ENCODE peak calls at places on chromosomes 2 and 18, in nine cellular contexts. One of them, this sample, is unnamed. For H3K4me1, the result is how much of the 10 kb centered on the place peaks cover.

GRCh38 chr2:61889212-61889956 is 928 bp upstream of the CCT4 start:
- DNase-seq in psoas muscle: peak
- DNase-seq in tibial artery: no peak
- DNase-seq in colonic mucosa: peak
- DNase-seq in heart right ventricle: peak
- DNase-seq in CD4-positive, alpha-beta memory T cell: peak
- DNase-seq in mucosa of descending colon: peak
- DNase-seq in astrocyte: no peak
- DNase-seq in small intestine: peak
- DNase-seq in this sample: no peak

GRCh38 chr2:166088634-166089033 is 39.2 kb downstream of the SCN1A start:
- DNase-seq in colonic mucosa: no peak
- DNase-seq in astrocyte: peak
- DNase-seq in tibial artery: no peak
- DNase-seq in CD4-positive, alpha-beta memory T cell: no peak
- DNase-seq in heart right ventricle: no peak
- DNase-seq in mucosa of descending colon: no peak
- DNase-seq in psoas muscle: no peak
- DNase-seq in small intestine: no peak
- DNase-seq in this sample: no peak

GRCh38 chr2:158753561-158754302 is 41.4 kb upstream of the DAPL1 start:
- DNase-seq in CD4-positive, alpha-beta memory T cell: no peak
- DNase-seq in colonic mucosa: peak
- DNase-seq in heart right ventricle: no peak
- DNase-seq in mucosa of descending colon: no peak
- DNase-seq in tibial artery: no peak
- DNase-seq in small intestine: peak
- DNase-seq in astrocyte: peak
- DNase-seq in psoas muscle: no peak
- DNase-seq in this sample: no peak

GRCh38 chr2:42753188-42753813 is 10.6 kb downstream of the OXER1 start:
- DNase-seq in colonic mucosa: no peak
- DNase-seq in psoas muscle: no peak
- DNase-seq in small intestine: peak
- DNase-seq in astrocyte: no peak
- DNase-seq in tibial artery: no peak
- DNase-seq in CD4-positive, alpha-beta memory T cell: no peak
- DNase-seq in heart right ventricle: no peak
- DNase-seq in mucosa of descending colon: peak
- DNase-seq in this sample: no peak

GRCh38 chr18:79878741-79879358 is 72.6 kb downstream of the SLC66A2 start:
- DNase-seq in tibial artery: no peak
- DNase-seq in psoas muscle: peak
- DNase-seq in small intestine: no peak
- DNase-seq in colonic mucosa: no peak
- DNase-seq in CD4-positive, alpha-beta memory T cell: no peak
- DNase-seq in mucosa of descending colon: no peak
- DNase-seq in heart right ventricle: no peak
- DNase-seq in astrocyte: no peak
- DNase-seq in this sample: no peak

GRCh38 chr2:176081451-176081992 is 2.2 kb downstream of the EVX2 start:
- DNase-seq in mucosa of descending colon: no peak
- DNase-seq in colonic mucosa: no peak
- DNase-seq in small intestine: no peak
- DNase-seq in psoas muscle: no peak
- DNase-seq in heart right ventricle: no peak
- DNase-seq in astrocyte: no peak
- DNase-seq in CD4-positive, alpha-beta memory T cell: no peak
- DNase-seq in tibial artery: no peak
- DNase-seq in this sample: no peak

GRCh38 chr2:233414777-233415570 is 60.7 kb downstream of the DGKD start:
- DNase-seq in mucosa of descending colon: no peak
- DNase-seq in CD4-positive, alpha-beta memory T cell: no peak
- DNase-seq in tibial artery: no peak
- DNase-seq in small intestine: peak
- DNase-seq in astrocyte: peak
- DNase-seq in heart right ventricle: no peak
- DNase-seq in psoas muscle: peak
- DNase-seq in colonic mucosa: peak
- DNase-seq in this sample: no peak

GRCh38 chr2:135532581-135532980 is 1.3 kb downstream of the R3HDM1 start:
- DNase-seq in colonic mucosa: no peak
- DNase-seq in psoas muscle: no peak
- DNase-seq in tibial artery: no peak
- DNase-seq in small intestine: no peak
- DNase-seq in astrocyte: no peak
- DNase-seq in heart right ventricle: no peak
- DNase-seq in CD4-positive, alpha-beta memory T cell: no peak
- DNase-seq in mucosa of descending colon: no peak
- DNase-seq in this sample: no peak

GRCh38 chr18:42510540-42510939 is 555.5 kb downstream of the PIK3C3 start:
- DNase-seq in mucosa of descending colon: no peak
- DNase-seq in small intestine: no peak
- DNase-seq in astrocyte: no peak
- DNase-seq in CD4-positive, alpha-beta memory T cell: no peak
- DNase-seq in colonic mucosa: no peak
- DNase-seq in psoas muscle: no peak
- DNase-seq in tibial artery: no peak
- DNase-seq in heart right ventricle: no peak
- DNase-seq in this sample: no peak

GRCh38 chr2:110114007-110114591 is 1.5 kb downstream of the MALL start:
- DNase-seq in tibial artery: no peak
- DNase-seq in CD4-positive, alpha-beta memory T cell: no peak
- DNase-seq in psoas muscle: no peak
- DNase-seq in heart right ventricle: no peak
- DNase-seq in small intestine: peak
- DNase-seq in astrocyte: no peak
- DNase-seq in colonic mucosa: peak
- DNase-seq in mucosa of descending colon: peak
- DNase-seq in this sample: no peak

GRCh38 chr2:98445708-98446577 is 1.3 kb downstream of the INPP4A start:
- DNase-seq in astrocyte: no peak
- DNase-seq in CD4-positive, alpha-beta memory T cell: peak
- DNase-seq in heart right ventricle: no peak
- DNase-seq in mucosa of descending colon: no peak
- DNase-seq in small intestine: no peak
- DNase-seq in colonic mucosa: no peak
- DNase-seq in psoas muscle: no peak
- DNase-seq in tibial artery: no peak
- DNase-seq in this sample: no peak

GRCh38 chr2:162403884-162404283 is 60.0 kb downstream of the GCA start:
- DNase-seq in small intestine: no peak
- DNase-seq in mucosa of descending colon: no peak
- DNase-seq in tibial artery: no peak
- DNase-seq in psoas muscle: no peak
- DNase-seq in astrocyte: peak
- DNase-seq in heart right ventricle: no peak
- DNase-seq in colonic mucosa: peak
- DNase-seq in CD4-positive, alpha-beta memory T cell: no peak
- DNase-seq in this sample: no peak

GRCh38 chr2:174039551-174040416 is 74.6 kb upstream of the SP3 start:
- DNase-seq in tibial artery: peak
- DNase-seq in colonic mucosa: peak
- DNase-seq in mucosa of descending colon: peak
- DNase-seq in CD4-positive, alpha-beta memory T cell: peak
- DNase-seq in small intestine: peak
- DNase-seq in psoas muscle: peak
- DNase-seq in astrocyte: peak
- DNase-seq in heart right ventricle: peak
- DNase-seq in this sample: peak

GRCh38 chr2:174035981-174036742 is 71.0 kb upstream of the SP3 start:
- DNase-seq in psoas muscle: peak
- DNase-seq in tibial artery: peak
- DNase-seq in colonic mucosa: no peak
- DNase-seq in heart right ventricle: peak
- DNase-seq in astrocyte: peak
- DNase-seq in small intestine: no peak
- DNase-seq in CD4-positive, alpha-beta memory T cell: no peak
- DNase-seq in mucosa of descending colon: no peak
- DNase-seq in this sample: no peak

GRCh38 chr2:174035117-174035516 is 69.9 kb upstream of the SP3 start:
- DNase-seq in small intestine: no peak
- DNase-seq in colonic mucosa: no peak
- DNase-seq in psoas muscle: no peak
- DNase-seq in mucosa of descending colon: no peak
- DNase-seq in astrocyte: no peak
- DNase-seq in heart right ventricle: no peak
- DNase-seq in tibial artery: no peak
- DNase-seq in CD4-positive, alpha-beta memory T cell: no peak
- DNase-seq in this sample: no peak

GRCh38 chr2:174038472-174038871 is 73.3 kb upstream of the SP3 start:
- DNase-seq in colonic mucosa: no peak
- DNase-seq in tibial artery: no peak
- DNase-seq in heart right ventricle: no peak
- DNase-seq in psoas muscle: no peak
- DNase-seq in CD4-positive, alpha-beta memory T cell: no peak
- DNase-seq in small intestine: no peak
- DNase-seq in mucosa of descending colon: no peak
- DNase-seq in astrocyte: no peak
- DNase-seq in this sample: no peak

DNA sequence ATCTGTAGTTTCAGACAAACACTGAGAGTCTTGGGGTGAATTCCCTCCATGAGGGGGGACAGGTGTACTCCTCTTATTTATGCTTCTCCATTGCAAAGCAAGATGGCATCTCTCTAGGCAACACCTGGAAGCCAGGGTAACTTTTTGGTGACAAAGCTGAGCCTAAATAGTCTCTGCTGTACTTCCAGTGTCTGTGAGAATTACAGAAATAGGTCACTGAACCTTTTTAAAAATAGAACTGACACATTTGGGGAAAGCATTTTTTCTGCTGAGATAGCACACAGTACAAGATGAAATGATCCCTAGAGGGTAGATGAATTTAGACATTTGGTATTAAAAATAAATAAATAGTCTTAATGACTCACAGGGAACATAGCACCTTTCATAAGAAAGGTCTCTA is 71.7 kb upstream of the SP3 start:
- DNase-seq in psoas muscle: no peak
- DNase-seq in colonic mucosa: no peak
- DNase-seq in heart right ventricle: no peak
- DNase-seq in mucosa of descending colon: no peak
- DNase-seq in small intestine: no peak
- DNase-seq in astrocyte: no peak
- DNase-seq in tibial artery: no peak
- DNase-seq in CD4-positive, alpha-beta memory T cell: no peak
- DNase-seq in this sample: no peak
- H3K4me1 ChIP-seq in psoas muscle: under half
- H3K4me1 ChIP-seq in colonic mucosa: under half
- H3K4me1 ChIP-seq in heart right ventricle: half or more
- H3K4me1 ChIP-seq in mucosa of descending colon: under half
- H3K4me1 ChIP-seq in small intestine: under half
- H3K4me1 ChIP-seq in astrocyte: under half
- H3K4me1 ChIP-seq in tibial artery: under half
- H3K4me1 ChIP-seq in CD4-positive, alpha-beta memory T cell: under half
- H3K4me1 ChIP-seq in this sample: under half

GRCh38 chr2:64581777-64582539 is 57.8 kb downstream of the AFTPH start:
- DNase-seq in astrocyte: no peak
- DNase-seq in tibial artery: no peak
- DNase-seq in mucosa of descending colon: no peak
- DNase-seq in CD4-positive, alpha-beta memory T cell: no peak
- DNase-seq in small intestine: peak
- DNase-seq in colonic mucosa: no peak
- DNase-seq in psoas muscle: no peak
- DNase-seq in heart right ventricle: no peak
- DNase-seq in this sample: no peak
- H3K4me3 ChIP-seq in astrocyte: no peak
- H3K4me3 ChIP-seq in tibial artery: no peak
- H3K4me3 ChIP-seq in mucosa of descending colon: no peak
- H3K4me3 ChIP-seq in CD4-positive, alpha-beta memory T cell: no peak
- H3K4me3 ChIP-seq in small intestine: no peak
- H3K4me3 ChIP-seq in colonic mucosa: no peak
- H3K4me3 ChIP-seq in psoas muscle: no peak
- H3K4me3 ChIP-seq in heart right ventricle: no peak
- H3K4me3 ChIP-seq in this sample: no peak

GRCh38 chr2:201263774-201264173 is 3.4 kb downstream of the CASP8 start:
- DNase-seq in psoas muscle: no peak
- DNase-seq in CD4-positive, alpha-beta memory T cell: no peak
- DNase-seq in heart right ventricle: no peak
- DNase-seq in astrocyte: no peak
- DNase-seq in mucosa of descending colon: no peak
- DNase-seq in colonic mucosa: no peak
- DNase-seq in tibial artery: no peak
- DNase-seq in small intestine: peak
- DNase-seq in this sample: no peak
- H3K4me1 ChIP-seq in psoas muscle: under half
- H3K4me1 ChIP-seq in CD4-positive, alpha-beta memory T cell: half or more
- H3K4me1 ChIP-seq in heart right ventricle: half or more
- H3K4me1 ChIP-seq in astrocyte: under half
- H3K4me1 ChIP-seq in mucosa of descending colon: under half
- H3K4me1 ChIP-seq in colonic mucosa: under half
- H3K4me1 ChIP-seq in tibial artery: under half
- H3K4me1 ChIP-seq in small intestine: under half
- H3K4me1 ChIP-seq in this sample: half or more

GRCh38 chr18:76984193-76985155 is 148.1 kb downstream of the MBP start:
- DNase-seq in astrocyte: no peak
- DNase-seq in mucosa of descending colon: peak
- DNase-seq in small intestine: no peak
- DNase-seq in CD4-positive, alpha-beta memory T cell: no peak
- DNase-seq in psoas muscle: no peak
- DNase-seq in heart right ventricle: no peak
- DNase-seq in tibial artery: no peak
- DNase-seq in colonic mucosa: peak
- DNase-seq in this sample: no peak
- H3K4me3 ChIP-seq in astrocyte: no peak
- H3K4me3 ChIP-seq in mucosa of descending colon: no peak
- H3K4me3 ChIP-seq in small intestine: no peak
- H3K4me3 ChIP-seq in CD4-positive, alpha-beta memory T cell: no peak
- H3K4me3 ChIP-seq in psoas muscle: no peak
- H3K4me3 ChIP-seq in heart right ventricle: no peak
- H3K4me3 ChIP-seq in tibial artery: no peak
- H3K4me3 ChIP-seq in colonic mucosa: no peak
- H3K4me3 ChIP-seq in this sample: no peak

GRCh38 chr18:9108911-9109310 is 6.4 kb downstream of the NDUFV2 start:
- DNase-seq in tibial artery: no peak
- DNase-seq in astrocyte: no peak
- DNase-seq in colonic mucosa: no peak
- DNase-seq in psoas muscle: no peak
- DNase-seq in CD4-positive, alpha-beta memory T cell: no peak
- DNase-seq in mucosa of descending colon: no peak
- DNase-seq in small intestine: no peak
- DNase-seq in heart right ventricle: no peak
- DNase-seq in this sample: no peak
- H3K4me1 ChIP-seq in tibial artery: under half
- H3K4me1 ChIP-seq in astrocyte: under half
- H3K4me1 ChIP-seq in colonic mucosa: under half
- H3K4me1 ChIP-seq in psoas muscle: half or more
- H3K4me1 ChIP-seq in CD4-positive, alpha-beta memory T cell: half or more
- H3K4me1 ChIP-seq in mucosa of descending colon: half or more
- H3K4me1 ChIP-seq in small intestine: under half
- H3K4me1 ChIP-seq in heart right ventricle: half or more
- H3K4me1 ChIP-seq in this sample: under half